ENCODE peak calls at places on chromosome 12, in five cellular contexts. B, Z, V, L and A are unnamed samples.

GRCh38 chr12:89236237-89236636 is 116.1 kb downstream of the DUSP6 start:
- DNase-seq in L (peak; percentile 88), B (no peak), V (no peak), Z (no peak), A (no peak)

GRCh38 chr12:130161261-130162231 is 718 bp upstream of the FZD10 start:
- DNase-seq in B (peak; percentile 13), Z (peak; percentile 23), L (no peak), V (no peak), A (peak; percentile 65)

GRCh38 chr12:124954771-124955170 is 34.2 kb downstream of the DHX37 start:
- DNase-seq in V (no peak), B (no peak), L (no peak), Z (no peak), A (no peak)

GRCh38 chr12:28574746-28575592 is 384.7 kb downstream of the CCDC91 start:
- DNase-seq in Z (peak; percentile 19), L (no peak), B (no peak), V (no peak), A (no peak)

GRCh38 chr12:116392061-116392460 is 114.6 kb upstream of the MED13L start:
- DNase-seq in B (no peak), L (no peak), Z (no peak), V (no peak), A (no peak)

GRCh38 chr12:22491034-22491433 is 53.3 kb downstream of the C2CD5 start:
- DNase-seq in B (no peak), Z (no peak), L (no peak), V (no peak), A (no peak)

GRCh38 chr12:94790822-94791221 is 140.5 kb upstream of the TMCC3 start:
- DNase-seq in B (no peak), V (no peak), L (no peak), Z (no peak), A (peak; percentile 38)

GRCh38 chr12:51437471-51437870 is 12.8 kb downstream of the SLC4A8 start:
- DNase-seq in B (no peak), Z (no peak), L (no peak), V (no peak), A (no peak)

GRCh38 chr12:128644664-128645296 is 179.0 kb downstream of the SLC15A4 start:
- DNase-seq in Z (peak; percentile 83), B (peak; percentile 30), V (peak; percentile 71), L (no peak), A (peak; percentile 85)

GRCh38 chr12:132506730-132507538 is 17.0 kb downstream of the FBRSL1 start:
- DNase-seq in L (peak; percentile 25), V (no peak), Z (peak; percentile 31), B (no peak), A (no peak)

GRCh38 chr12:49342914-49343731 is 3.6 kb upstream of the DNAJC22 start:
- DNase-seq in Z (no peak), V (no peak), L (peak; percentile 32), B (no peak), A (no peak)

GRCh38 chr12:106493531-106493930 is 89.3 kb upstream of the RFX4 start:
- DNase-seq in Z (no peak), V (no peak), B (peak; percentile 6), L (no peak), A (peak; percentile 74)

GRCh38 chr12:28780096-28780495 is 369.0 kb upstream of the FAR2 start:
- DNase-seq in L (peak; percentile 69), V (no peak), B (no peak), Z (peak; percentile 9), A (no peak)

GRCh38 chr12:69502342-69503081 is 32.3 kb downstream of the FRS2 start:
- DNase-seq in L (peak; percentile 15), V (no peak), Z (no peak), B (no peak), A (no peak)

GRCh38 chr12:112841891-112842290 is 50.3 kb downstream of the RPH3A start:
- DNase-seq in B (no peak), V (no peak), L (peak; percentile 62), Z (no peak), A (no peak)

GRCh38 chr12:6773662-6774351 is 1.5 kb downstream of the LAG3 start:
- DNase-seq in L (no peak), Z (no peak), B (no peak), V (no peak), A (peak; percentile 56)

GRCh38 chr12:81591256-81591655 is 167.9 kb downstream of the PPFIA2 start:
- DNase-seq in V (no peak), L (no peak), B (no peak), Z (no peak), A (no peak)

GRCh38 chr12:71948390-71948789 is 9.7 kb downstream of the TPH2 start:
- DNase-seq in Z (no peak), B (no peak), L (no peak), V (no peak), A (no peak)

GRCh38 chr12:105229446-105229845 is 6.5 kb downstream of the APPL2 start:
- DNase-seq in V (no peak), B (peak; percentile 58), L (no peak), Z (no peak), A (no peak)

GRCh38 chr12:29552994-29553748 is 55.7 kb upstream of the OVCH1 start:
- DNase-seq in L (no peak), V (no peak), Z (no peak), B (no peak), A (no peak)

GRCh38 chr12:68565391-68565903 is 45.3 kb upstream of the RAP1B start:
- DNase-seq in Z (no peak), L (peak; percentile 80), B (peak; percentile 10), V (no peak), A (no peak)

GRCh38 chr12:70638639-70639349 is 1.6 kb upstream of the PTPRB start:
- DNase-seq in B (no peak), Z (no peak), L (peak; percentile 58), V (no peak), A (no peak)

GRCh38 chr12:108570743-108571603 is 8.6 kb downstream of the ISCU start:
- DNase-seq in L (peak; percentile 26), B (no peak), Z (no peak), V (no peak), A (no peak)